ENCODE peak calls at places on chromosomes 4 and X, in six cellular contexts. Y is HFFc6; V is NCI-H446 treated with DMSO at 0.1 percent for 48 hours; W is aorta; I is activated CD4-positive, alpha-beta T cell treated with anti-CD3 and anti-CD28 coated beads, Interleukin-2, amount 50 U/mL, for 48 hours; D is tibial nerve. P is an unnamed sample.

GRCh38 chrX:1392376-1393130 is 640 bp upstream of the SLC25A6 start:
- DNase-seq in W (no peak), Y (peak), I (peak), D (peak), V (no peak), P (no peak)

GRCh38 chr4:16250665-16251365 is 24.5 kb upstream of the TAPT1 start:
- DNase-seq in Y (peak), D (no peak), I (no peak), W (no peak), V (no peak), P (no peak)

GRCh38 chrX:145821291-145821897 is 3.8 kb downstream of the SLITRK2 start:
- DNase-seq in D (no peak), I (no peak), W (peak), Y (no peak), V (no peak), P (no peak)

GRCh38 chr4:85778809-85779124 is 303.8 kb downstream of the ARHGAP24 start:
- DNase-seq in Y (no peak), I (no peak), V (no peak), D (no peak), W (no peak), P (no peak)

GRCh38 chrX:105553118-105553517 is 269.2 kb upstream of the NRK start:
- DNase-seq in Y (no peak), W (no peak), D (no peak), V (no peak), I (no peak), P (no peak)

GRCh38 chr4:142485452-142485851 is 360.6 kb downstream of the INPP4B start:
- DNase-seq in I (no peak), Y (no peak), W (no peak), V (no peak), D (no peak), P (no peak)

GRCh38 chrX:34654939-34655338 is 2.1 kb downstream of the TMEM47 start:
- DNase-seq in D (no peak), W (no peak), V (no peak), I (no peak), Y (no peak), P (no peak)

GRCh38 chr4:48943387-48943786 is 36.8 kb upstream of the OCIAD2 start:
- DNase-seq in V (no peak), D (no peak), I (no peak), Y (no peak), W (no peak), P (no peak)

GRCh38 chrX:153592966-153593688 is 5.8 kb downstream of the CCNQ start:
- DNase-seq in I (no peak), D (no peak), W (peak), V (no peak), Y (no peak), P (no peak)

GRCh38 chr4:102783006-102783405 is 22.2 kb upstream of the MANBA start:
- DNase-seq in V (no peak), Y (no peak), I (no peak), W (no peak), D (no peak), P (no peak)

GRCh38 chrX:3962511-3963350 is 249.3 kb upstream of the PRKX start:
- DNase-seq in I (peak), V (no peak), W (no peak), Y (no peak), D (peak), P (no peak)

GRCh38 chr4:48079972-48080391 is 54.1 kb downstream of the TXK start:
- DNase-seq in I (no peak), D (no peak), Y (peak), V (no peak), W (no peak), P (no peak)